ENCODE peak calls at places on chromosome 17, in nine cellular contexts. U is CD8-positive, alpha-beta T cell; V is fibroblast of lung; Z is adrenal gland; K is neural progenitor cell; F is tibial artery; M is heart left ventricle; R is sigmoid colon; I is cardiac muscle cell. J is an unnamed sample. For H3K36me3, the result is how much of the 10 kb centered on the place peaks cover.

GRCh38 chr17:38981640-38982039 is 14.4 kb upstream of the FBXO47 start:
- DNase-seq in I (no peak), R (no peak), K (no peak), M (no peak), Z (no peak), V (no peak), F (no peak), U (no peak), J (no peak)

GRCh38 chr17:78315355-78316114 is 44.3 kb downstream of the SOCS3 start:
- DNase-seq in Z (peak), U (no peak), R (peak), I (no peak), V (peak), K (no peak), F (peak), M (peak), J (peak)

GRCh38 chr17:55283256-55283965 is 18.7 kb downstream of the HLF start:
- DNase-seq in Z (no peak), V (peak), M (no peak), U (no peak), K (no peak), I (no peak), R (no peak), F (no peak), J (no peak)

GRCh38 chr17:82134101-82134500 is 36.1 kb upstream of the FASN start:
- DNase-seq in R (no peak), U (no peak), F (no peak), I (no peak), V (peak), K (no peak), Z (no peak), M (no peak), J (no peak)

GRCh38 chr17:2050871-2051387 is 4.0 kb upstream of the HIC1 start:
- DNase-seq in R (peak), K (peak), Z (peak), M (peak), I (peak), V (peak), U (no peak), F (no peak), J (no peak)

GRCh38 chr17:45381001-45381400 is 51.7 kb downstream of the ARHGAP27 start:
- DNase-seq in I (no peak), V (peak), K (no peak), U (no peak), M (no peak), Z (no peak), R (no peak), F (no peak), J (no peak)

GRCh38 chr17:143785-144281 is 6.5 kb downstream of the SCGB1C2 start:
- DNase-seq in U (peak), F (peak), R (peak), Z (peak), V (peak), I (peak), K (peak), M (peak), J (peak)

GRCh38 chr17:6366144-6366755 is 68.7 kb downstream of the AIPL1 start:
- DNase-seq in Z (no peak), M (no peak), K (no peak), V (peak), U (no peak), R (no peak), I (no peak), F (no peak), J (no peak)

GRCh38 chr17:61400058-61400785 is 579 bp downstream of the TBX2 start:
- DNase-seq in V (peak), F (no peak), R (peak), I (peak), Z (no peak), U (no peak), K (peak), M (no peak), J (no peak)

GRCh38 chr17:17300624-17301568 is 2.3 kb upstream of the NT5M start:
- DNase-seq in I (peak), U (peak), Z (peak), V (peak), M (peak), K (peak), F (peak), R (peak), J (peak)

GRCh38 chr17:21371511-21372081 is 4.6 kb upstream of the KCNJ12 start:
- DNase-seq in Z (no peak), K (no peak), I (no peak), F (no peak), M (no peak), V (no peak), U (no peak), R (no peak), J (no peak)

GRCh38 chr17:77090476-77090875 is 50.3 kb upstream of the SEC14L1 start:
- DNase-seq in M (no peak), K (no peak), U (no peak), Z (no peak), R (no peak), F (no peak), I (no peak), V (no peak), J (no peak)

GRCh38 chr17:9912146-9913099 is 7.4 kb upstream of the RCVRN start:
- DNase-seq in F (no peak), M (no peak), V (no peak), I (no peak), Z (no peak), K (no peak), U (no peak), R (no peak), J (no peak)

GRCh38 chr17:38320482-38320881 is 23.3 kb downstream of the GPR179 start:
- DNase-seq in Z (no peak), R (no peak), V (no peak), I (no peak), K (no peak), F (no peak), M (no peak), U (no peak), J (no peak)

GRCh38 chr17:61401280-61402072 is 1.8 kb downstream of the TBX2 start:
- DNase-seq in Z (no peak), I (peak), F (no peak), K (peak), M (no peak), U (no peak), V (peak), R (no peak), J (no peak)

GRCh38 chr17:50469005-50469605 is 425 bp upstream of the CHAD start:
- DNase-seq in I (no peak), Z (no peak), K (peak), F (no peak), U (no peak), V (no peak), M (no peak), R (peak), J (no peak)

GRCh38 chr17:9837551-9838471 is 12.1 kb downstream of the GLP2R start:
- DNase-seq in M (peak), R (peak), U (peak), F (peak), Z (peak), K (no peak), I (no peak), V (peak), J (peak)

GRCh38 chr17:21361020-21361809 is 14.9 kb upstream of the KCNJ12 start:
- DNase-seq in R (no peak), U (no peak), K (no peak), Z (no peak), I (no peak), F (no peak), V (no peak), M (no peak), J (no peak)

GRCh38 chr17:73991260-73991659 is 212.2 kb upstream of the RPL38 start:
- DNase-seq in Z (no peak), F (no peak), I (no peak), U (no peak), M (no peak), R (no peak), K (no peak), V (no peak), J (no peak)

GRCh38 chr17:15233022-15233805 is 31.9 kb downstream of the PMP22 start:
- DNase-seq in V (peak), F (no peak), R (no peak), K (peak), I (no peak), U (no peak), M (no peak), Z (no peak), J (no peak)

GRCh38 chr17:11871773-11872172 is 125.5 kb downstream of the ZNF18 start:
- DNase-seq in R (no peak), F (no peak), U (no peak), V (no peak), I (no peak), M (no peak), K (no peak), Z (no peak), J (no peak)

GRCh38 chr17:78421534-78422266 is 43.3 kb downstream of the PGS1 start:
- DNase-seq in V (peak), I (peak), R (peak), Z (peak), F (peak), M (peak), K (peak), U (peak), J (peak)

GRCh38 chr17:44971776-44972483 is 3.8 kb upstream of the C1QL1 start:
- DNase-seq in M (no peak), R (no peak), V (peak), U (no peak), K (no peak), I (no peak), Z (no peak), F (no peak), J (no peak)

GRCh38 chr17:73170324-73170723 is 5.5 kb downstream of the SSTR2 start:
- DNase-seq in V (no peak), U (no peak), Z (no peak), F (no peak), I (no peak), M (no peak), R (no peak), K (no peak), J (no peak)

GRCh38 chr17:51153210-51154072 is at the start of gene NME1:
- DNase-seq in M (peak), V (peak), Z (peak), K (peak), I (peak), U (peak), R (peak), F (peak), J (peak)

GRCh38 chr17:5281814-5282638 is at the start of gene RABEP1:
- DNase-seq in R (peak), I (peak), M (peak), F (peak), Z (peak), K (peak), V (peak), U (peak), J (peak)
- TF ChIP-seq CTCF in R (no peak), I (peak), M (no peak), F (peak), Z (peak), K (peak), V (peak), U (no peak), J (peak)

GRCh38 chr17:18321309-18321708 is 6.2 kb downstream of the SMCR8 start:
- DNase-seq in I (peak), M (no peak), K (peak), R (peak), V (peak), Z (no peak), U (no peak), F (no peak), J (no peak)
- H3K36me3 ChIP-seq in I (under half), M (half or more), K (under half), R (under half), V (under half), Z (under half), U (under half), F (half or more), J (under half)

DNA sequence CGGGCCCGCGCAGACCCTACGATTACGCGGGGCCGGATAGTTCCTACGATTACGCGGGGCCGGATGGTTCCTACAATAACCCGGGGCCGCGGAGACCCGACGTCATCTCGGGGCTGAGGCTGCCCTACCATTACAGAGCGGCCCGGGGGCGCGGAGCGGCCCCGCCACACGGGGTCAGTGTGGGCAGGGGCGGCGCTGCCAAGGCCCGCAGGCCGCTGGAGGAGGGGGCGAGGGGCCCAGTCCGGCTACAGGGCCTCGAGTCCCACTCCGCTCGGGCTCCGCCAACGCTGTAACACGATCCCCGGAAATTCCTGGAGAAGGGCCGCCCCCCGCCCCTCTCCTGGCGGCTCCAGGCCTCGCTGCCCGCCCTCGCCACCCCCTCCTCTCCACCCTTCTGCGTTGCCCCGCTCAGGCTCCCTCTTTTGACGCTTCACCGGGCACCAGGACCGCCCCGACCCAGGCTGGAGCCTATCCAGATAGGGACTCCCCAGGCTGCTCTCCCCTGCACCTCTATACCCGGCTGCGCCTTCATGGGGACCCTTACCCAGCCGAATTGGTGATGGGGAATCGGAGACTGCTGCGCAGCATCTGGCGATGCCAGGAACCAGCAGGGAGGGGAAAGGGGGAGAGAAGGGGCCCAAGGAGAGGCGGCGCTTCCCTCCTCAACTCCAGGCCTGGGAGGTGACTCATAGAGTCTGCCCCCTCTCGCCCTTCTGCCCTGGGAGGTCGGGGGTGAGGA is at the start of gene RAB34:
- DNase-seq in U (no peak), I (peak), K (peak), Z (peak), V (peak), F (peak), M (peak), R (peak), J (peak)
- TF ChIP-seq CTCF in U (no peak), I (peak), K (peak), Z (no peak), V (peak), F (no peak), M (no peak), R (no peak), J (no peak)

GRCh38 chr17:4007346-4008081 is 43.3 kb upstream of the ATP2A3 start:
- DNase-seq in K (no peak), V (no peak), F (no peak), M (no peak), R (no peak), Z (no peak), U (no peak), I (peak), J (no peak)
- H3K36me3 ChIP-seq in K (under half), V (under half), F (half or more), M (half or more), R (under half), Z (under half), U (under half), I (under half), J (half or more)

DNA sequence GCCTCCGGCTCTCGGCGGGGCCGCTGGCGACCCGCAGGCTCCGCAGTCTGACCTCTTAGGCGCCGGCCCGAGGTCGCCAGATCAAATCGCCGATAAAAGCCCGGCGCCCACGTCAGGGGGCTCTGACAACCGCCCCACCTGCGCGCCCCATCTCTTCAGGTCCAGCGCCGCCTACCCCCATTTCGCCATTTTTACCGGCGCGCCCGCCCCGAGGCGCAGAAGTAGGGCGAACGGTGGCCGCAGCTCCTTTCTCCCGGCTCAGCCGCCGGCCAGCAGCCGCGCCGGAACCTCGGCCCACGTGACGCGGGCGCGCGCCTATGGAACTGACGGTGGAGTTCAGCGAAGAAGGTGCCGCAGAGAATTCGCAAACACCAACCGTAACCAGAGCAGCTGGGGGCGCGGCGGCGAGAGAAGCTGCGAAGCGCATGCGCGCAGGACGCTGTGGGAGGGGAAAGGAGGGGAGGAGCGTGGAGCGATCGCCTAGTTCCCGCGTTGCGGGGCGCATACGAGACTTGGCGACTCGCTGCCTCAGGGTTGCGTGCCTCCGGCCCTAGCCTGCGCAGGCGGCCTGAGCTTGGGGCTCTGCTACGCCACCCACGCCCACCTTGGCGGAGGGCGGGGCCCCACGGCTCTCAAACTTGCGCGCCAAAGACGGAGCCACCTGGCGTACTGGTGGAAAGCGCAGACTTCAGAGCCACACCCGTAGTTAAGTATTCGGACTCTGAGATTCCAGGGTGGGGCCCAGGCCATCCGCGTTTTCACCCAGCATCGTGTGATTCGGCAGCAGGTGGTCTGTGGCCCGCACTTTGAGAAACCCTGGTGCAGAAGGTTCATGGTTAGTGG is at the start of gene TRIM37:
- DNase-seq in V (peak), K (peak), I (peak), Z (peak), M (peak), F (peak), U (peak), R (peak), J (peak)
- TF ChIP-seq CTCF in V (no peak), K (peak), I (no peak), Z (no peak), M (no peak), F (peak), U (no peak), R (no peak), J (no peak)

GRCh38 chr17:7897090-7897489 is 8.5 kb downstream of the CHD3 start:
- DNase-seq in R (no peak), U (no peak), M (no peak), K (no peak), F (no peak), Z (peak), I (no peak), V (no peak), J (no peak)
- H3K36me3 ChIP-seq in R (under half), U (half or more), M (half or more), K (under half), F (half or more), Z (under half), I (under half), V (under half), J (under half)

GRCh38 chr17:80927791-80928216 is 63.8 kb upstream of the CHMP6 start:
- DNase-seq in M (peak), I (peak), R (peak), V (no peak), F (no peak), U (no peak), K (peak), Z (no peak), J (no peak)
- TF ChIP-seq CTCF in M (no peak), I (peak), R (no peak), V (peak), F (no peak), U (no peak), K (peak), Z (no peak), J (peak)

DNA sequence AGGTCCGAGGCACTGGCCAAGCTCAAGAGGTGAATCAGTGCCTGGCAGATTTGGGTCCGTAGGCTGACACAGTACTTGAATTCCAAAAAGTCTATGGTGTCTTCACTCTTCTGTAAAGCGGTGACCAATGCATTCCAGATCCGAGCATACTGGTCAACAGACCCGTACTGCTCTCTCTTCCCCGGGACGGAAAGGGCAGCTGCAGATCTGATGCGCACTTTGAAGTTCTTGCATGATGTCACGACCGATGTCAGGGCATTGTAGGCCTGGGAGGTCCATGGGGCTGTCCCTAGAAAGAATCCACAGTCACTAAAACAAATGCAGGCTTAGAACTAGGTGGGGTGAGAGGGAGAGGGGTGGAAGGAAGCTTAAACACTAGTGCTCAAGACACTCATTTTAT is 34.9 kb downstream of the HEATR6 start:
- DNase-seq in V (no peak), M (no peak), R (no peak), F (no peak), I (no peak), K (no peak), U (no peak), Z (no peak), J (no peak)
- H3K36me3 ChIP-seq in V (under half), M (half or more), R (under half), F (half or more), I (under half), K (under half), U (under half), Z (under half), J (under half)

DNA sequence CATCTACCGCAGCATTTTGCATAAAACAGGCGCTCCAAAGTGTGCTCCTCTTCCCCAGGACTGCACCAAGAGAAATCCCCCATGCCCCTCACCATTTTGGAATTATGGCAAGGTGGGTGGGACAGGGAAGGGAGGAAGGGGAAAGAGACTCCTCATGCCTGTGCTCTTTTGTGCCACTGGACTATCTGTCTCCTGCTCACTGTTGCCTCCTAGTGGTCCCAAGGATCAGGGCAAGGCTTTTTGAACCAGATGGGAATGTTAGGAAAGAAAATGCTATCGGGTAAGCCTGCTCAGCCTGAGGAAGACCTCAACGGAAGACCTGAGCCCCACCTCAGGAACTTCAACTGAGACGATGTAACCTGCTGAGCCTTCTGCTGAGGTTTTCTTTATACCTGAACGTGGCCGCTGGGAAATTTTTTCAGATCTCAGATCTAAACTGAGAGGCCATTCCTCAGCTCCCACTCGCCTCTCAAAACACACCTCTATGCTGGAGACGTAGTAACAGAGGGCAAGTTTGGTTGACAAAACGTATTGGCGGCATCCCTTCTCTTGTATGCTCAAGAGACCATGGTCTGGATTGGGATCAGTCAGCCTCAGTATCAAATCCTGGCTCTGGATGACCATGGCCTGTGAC is 58.3 kb downstream of the SPACA3 start:
- DNase-seq in M (no peak), I (peak), F (peak), U (no peak), Z (peak), V (peak), K (peak), R (no peak), J (no peak)
- TF ChIP-seq CTCF in M (peak), I (peak), F (peak), U (peak), Z (peak), V (peak), K (peak), R (no peak), J (peak)

DNA sequence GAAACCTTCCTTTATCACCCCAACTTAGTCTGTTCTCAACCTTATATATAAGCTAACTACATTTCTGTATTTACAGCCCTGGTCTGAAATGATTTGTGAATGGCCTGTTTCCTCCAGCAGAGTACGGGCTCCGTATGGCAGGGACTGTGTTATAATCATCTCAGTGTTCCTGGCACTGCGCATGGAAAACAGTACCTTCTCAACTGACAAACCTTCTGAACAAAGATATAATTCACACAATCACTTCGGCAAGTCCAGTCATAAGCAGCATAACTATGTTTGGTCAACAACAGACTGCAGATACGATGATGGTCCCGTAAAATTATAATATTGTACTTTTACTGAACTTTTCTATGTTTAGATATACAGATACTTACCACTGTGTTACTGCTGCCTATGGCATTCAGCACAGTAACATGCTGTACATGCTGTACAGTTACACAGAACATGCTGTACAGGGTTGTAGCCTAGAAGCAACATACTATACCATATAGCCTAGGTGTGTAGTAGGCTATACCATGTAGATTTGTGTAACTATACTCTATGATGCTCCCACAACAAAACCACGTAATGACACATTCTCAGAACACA is 30.0 kb downstream of the ANKFY1 start:
- DNase-seq in Z (no peak), K (no peak), I (no peak), F (no peak), M (peak), R (peak), U (no peak), V (no peak), J (no peak)
- H3K36me3 ChIP-seq in Z (under half), K (under half), I (under half), F (under half), M (half or more), R (under half), U (under half), V (under half), J (under half)